ENCODE peak calls at places on chromosomes 6 and 20, in eight cellular contexts. G is left cardiac atrium, B is IMR-90, I is right cardiac atrium, Z is left lung, Y is upper lobe of right lung, W is aorta, S is SK-N-SH treated with all-trans-retinoic acid at 6 μM for 48 hours. P is an unnamed sample.

GRCh38 chr6:412146-412886 is 20.8 kb downstream of the IRF4 start:
- ATAC-seq in I (no peak), B (no peak), W (no peak), S (no peak), Y (no peak), G (no peak), Z (no peak), P (no peak)

GRCh38 chr6:26251354-26252081 is 113.5 kb upstream of the BTN3A2 start:
- ATAC-seq in I (peak), B (peak), Y (peak), S (peak), G (peak), W (peak), Z (peak), P (peak)

GRCh38 chr20:62287759-62288534 is 14.8 kb upstream of the ADRM1 start:
- ATAC-seq in B (no peak), S (no peak), G (no peak), Z (peak), W (no peak), I (no peak), Y (no peak), P (peak)

GRCh38 chr6:165106261-165106660 is 203.1 kb downstream of the C6orf118 start:
- ATAC-seq in Y (no peak), G (no peak), I (no peak), S (no peak), Z (no peak), B (no peak), W (no peak), P (peak)

GRCh38 chr6:47106721-47107197 is 64.6 kb upstream of the ADGRF1 start:
- ATAC-seq in I (no peak), W (peak), Y (no peak), B (no peak), G (no peak), S (peak), Z (no peak), P (peak)

GRCh38 chr6:88134575-88134974 is 31.6 kb downstream of the CNR1 start:
- ATAC-seq in W (no peak), Z (no peak), G (no peak), S (no peak), B (no peak), Y (no peak), I (no peak), P (no peak)

GRCh38 chr6:142406131-142406530 is 104.3 kb downstream of the ADGRG6 start:
- ATAC-seq in S (no peak), Z (no peak), Y (no peak), W (no peak), B (no peak), G (peak), I (peak), P (no peak)

GRCh38 chr20:33076662-33077398 is 2.6 kb upstream of the BPIFB4 start:
- ATAC-seq in G (no peak), W (no peak), Y (no peak), S (peak), I (no peak), B (no peak), Z (no peak), P (peak)

GRCh38 chr6:142851601-142852000 is 93.4 kb downstream of the HIVEP2 start:
- ATAC-seq in W (no peak), Z (no peak), B (no peak), G (no peak), S (no peak), I (no peak), Y (no peak), P (no peak)

GRCh38 chr6:72809701-72810379 is 188.0 kb downstream of the KCNQ5 start:
- ATAC-seq in B (peak), G (no peak), Z (no peak), Y (no peak), I (no peak), W (peak), S (no peak), P (no peak)

GRCh38 chr20:30912006-30912660 is 345.3 kb upstream of the DEFB115 start:
- ATAC-seq in S (no peak), Z (no peak), B (no peak), W (no peak), Y (no peak), G (no peak), I (no peak), P (no peak)

GRCh38 chr6:134424795-134425163 is 106.9 kb upstream of the SGK1 start:
- ATAC-seq in S (no peak), I (no peak), Z (no peak), G (no peak), W (no peak), B (no peak), Y (no peak), P (peak)

GRCh38 chr6:484086-484728 is 92.7 kb downstream of the IRF4 start:
- ATAC-seq in I (no peak), W (no peak), Y (no peak), G (no peak), B (no peak), Z (no peak), S (no peak), P (peak)

GRCh38 chr20:39600156-39600555 is 638.0 kb downstream of the DHX35 start:
- ATAC-seq in I (no peak), W (no peak), Y (no peak), B (no peak), Z (no peak), G (no peak), S (no peak), P (no peak)

GRCh38 chr6:41512146-41512701 is 34.0 kb upstream of the FOXP4 start:
- ATAC-seq in S (no peak), I (no peak), W (no peak), G (no peak), B (no peak), Z (no peak), Y (no peak), P (no peak)

GRCh38 chr6:43347444-43347843 is 22.0 kb downstream of the ZNF318 start:
- ATAC-seq in W (no peak), S (no peak), Y (no peak), B (no peak), Z (no peak), G (no peak), I (no peak), P (no peak)

GRCh38 chr6:115067690-115068447 is 725.0 kb upstream of the HS3ST5 start:
- ATAC-seq in B (no peak), W (no peak), Z (no peak), I (no peak), S (no peak), Y (no peak), G (no peak), P (no peak)

GRCh38 chr6:1388081-1388926 is 1.1 kb upstream of the FOXF2 start:
- ATAC-seq in B (peak), S (peak), G (no peak), Y (no peak), Z (peak), I (no peak), W (no peak), P (no peak)

GRCh38 chr6:45021652-45022051 is 306.5 kb upstream of the RUNX2 start:
- ATAC-seq in I (no peak), Y (no peak), B (no peak), S (no peak), G (no peak), Z (no peak), W (no peak), P (no peak)

GRCh38 chr20:45193331-45193730 is 13.5 kb upstream of the SEMG1 start:
- ATAC-seq in W (no peak), I (no peak), S (no peak), B (no peak), Y (no peak), G (no peak), Z (no peak), P (no peak)

GRCh38 chr6:18179770-18180393 is 24.7 kb downstream of the KDM1B start:
- ATAC-seq in B (no peak), W (no peak), S (no peak), G (no peak), I (peak), Y (peak), Z (peak), P (no peak)

GRCh38 chr20:52191132-52191435 is 495 bp downstream of the ZFP64 start:
- ATAC-seq in S (peak), Y (peak), B (peak), Z (peak), I (peak), W (no peak), G (peak), P (peak)

GRCh38 chr6:16108996-16109658 is 19.8 kb upstream of the MYLIP start:
- ATAC-seq in B (no peak), S (no peak), W (peak), I (no peak), Z (peak), G (no peak), Y (peak), P (no peak)

GRCh38 chr20:41047975-41048305 is 19.3 kb downstream of the TOP1 start:
- ATAC-seq in Z (peak), G (no peak), W (peak), B (no peak), S (peak), Y (peak), I (peak), P (peak)

GRCh38 chr6:118294906-118295305 is 253.2 kb upstream of the PLN start:
- ATAC-seq in I (no peak), Z (no peak), G (no peak), Y (no peak), S (no peak), W (no peak), B (no peak), P (no peak)

GRCh38 chr6:12394170-12394569 is 104.0 kb downstream of the EDN1 start:
- ATAC-seq in S (no peak), B (no peak), I (no peak), Y (no peak), W (no peak), G (no peak), Z (no peak), P (no peak)

P was measured in esophagus mucosa.